ENCODE peak calls at places on chromosomes 1 and 21, in four cellular contexts. S is K562, W is HCT116, B is H1. A is an unnamed sample. For H3K27me3, the result is how much of the 10 kb centered on the place peaks cover.

GRCh38 chr1:231443363-231443762 is 21.3 kb upstream of the EGLN1 start:
- DNase-seq in S (no peak), W (no peak), B (no peak), A (no peak)

GRCh38 chr1:97814804-97815203 is 106.0 kb downstream of the DPYD start:
- DNase-seq in S (no peak), W (no peak), B (no peak), A (no peak)

GRCh38 chr21:28991861-28992525 is 684 bp downstream of the LTN1 start:
- DNase-seq in S (peak), W (no peak), B (no peak), A (no peak)

GRCh38 chr1:62295921-62296451 is 23.2 kb downstream of the KANK4 start:
- DNase-seq in S (no peak), W (no peak), B (no peak), A (no peak)

GRCh38 chr1:113320272-113320671 is 70.0 kb upstream of the MAGI3 start:
- DNase-seq in S (no peak), W (no peak), B (no peak), A (no peak)

GRCh38 chr1:112508242-112509004 is at the start of gene WNT2B:
- DNase-seq in S (peak), W (no peak), B (no peak), A (peak)

GRCh38 chr1:203011582-203011981 is 4.4 kb downstream of the TMEM183A start:
- DNase-seq in S (no peak), W (no peak), B (no peak), A (no peak)

GRCh38 chr1:161192476-161193465 is 6.1 kb downstream of the ADAMTS4 start:
- DNase-seq in S (peak), W (peak), B (no peak), A (peak)

GRCh38 chr1:185412385-185413074 is 95.5 kb upstream of the IVNS1ABP start:
- DNase-seq in S (no peak), W (no peak), B (no peak), A (no peak)

GRCh38 chr1:6303397-6304012 is 42.6 kb upstream of the GPR153 start:
- DNase-seq in S (no peak), W (no peak), B (no peak), A (no peak)

GRCh38 chr1:170545476-170545875 is 13.5 kb downstream of the GORAB start:
- DNase-seq in S (no peak), W (no peak), B (no peak), A (no peak)

GRCh38 chr21:36429672-36430546 is 44.7 kb downstream of the CHAF1B start:
- DNase-seq in S (peak), W (peak), B (peak), A (peak)

GRCh38 chr1:100265562-100265930 is 470 bp upstream of the RTCA start:
- DNase-seq in S (peak), W (peak), B (no peak), A (no peak)

GRCh38 chr1:167797005-167797404 is 75.2 kb downstream of the MPZL1 start:
- DNase-seq in S (no peak), W (no peak), B (no peak), A (no peak)

GRCh38 chr1:205963352-205963751 is 20.1 kb upstream of the SLC26A9 start:
- DNase-seq in S (no peak), W (no peak), B (no peak), A (no peak)

GRCh38 chr1:203453016-203453415 is 22.6 kb upstream of the PRELP start:
- DNase-seq in S (no peak), W (no peak), B (no peak), A (no peak)

GRCh38 chr1:151069103-151069486 is 1.5 kb upstream of the GABPB2 start:
- DNase-seq in S (no peak), W (no peak), B (no peak), A (no peak)

GRCh38 chr1:20964540-20965484 is 177.7 kb upstream of the HP1BP3 start:
- DNase-seq in S (no peak), W (no peak), B (no peak), A (no peak)

GRCh38 chr1:58709540-58709939 is 9.7 kb upstream of the MYSM1 start:
- DNase-seq in S (no peak), W (no peak), B (no peak), A (no peak)

GRCh38 chr1:94101613-94101940 is 19.4 kb downstream of the ABCA4 start:
- DNase-seq in S (no peak), W (no peak), B (no peak), A (peak)

GRCh38 chr21:38679531-38679930 is 126.2 kb upstream of the ETS2 start:
- DNase-seq in S (no peak), W (no peak), B (no peak), A (no peak)

GRCh38 chr1:89310505-89310904 is 37.8 kb upstream of the GBP5 start:
- DNase-seq in S (no peak), W (no peak), B (no peak), A (no peak)

GRCh38 chr21:45870851-45871615 is 110.5 kb upstream of the COL6A1 start:
- DNase-seq in S (no peak), W (no peak), B (no peak), A (no peak)

GRCh38 chr1:162929177-162929576 is 68.2 kb upstream of the CCDC190 start:
- DNase-seq in S (no peak), W (no peak), B (no peak), A (no peak)

GRCh38 chr1:230248876-230249275 is 177.3 kb downstream of the PGBD5 start:
- DNase-seq in S (no peak), W (no peak), B (no peak), A (no peak)

GRCh38 chr1:26391450-26391849 is 18.9 kb upstream of the ZNF683 start:
- DNase-seq in S (peak), W (peak), B (no peak), A (peak)

GRCh38 chr1:34460193-34460592 is 283.5 kb downstream of the C1orf94 start:
- DNase-seq in S (peak), W (peak), B (peak), A (peak)

GRCh38 chr1:53392460-53392859 is 64.6 kb upstream of the LRP8 start:
- DNase-seq in S (no peak), W (no peak), B (no peak), A (no peak)

GRCh38 chr1:154812911-154813816 is 56.9 kb downstream of the KCNN3 start:
- DNase-seq in S (peak), W (no peak), B (no peak), A (no peak)

GRCh38 chr1:181099152-181100014 is 10.9 kb downstream of the IER5 start:
- DNase-seq in S (no peak), W (no peak), B (no peak), A (no peak)

GRCh38 chr1:19643602-19644419 is at the start of gene NBL1:
- DNase-seq in S (peak), W (no peak), B (no peak), A (peak)

DNA sequence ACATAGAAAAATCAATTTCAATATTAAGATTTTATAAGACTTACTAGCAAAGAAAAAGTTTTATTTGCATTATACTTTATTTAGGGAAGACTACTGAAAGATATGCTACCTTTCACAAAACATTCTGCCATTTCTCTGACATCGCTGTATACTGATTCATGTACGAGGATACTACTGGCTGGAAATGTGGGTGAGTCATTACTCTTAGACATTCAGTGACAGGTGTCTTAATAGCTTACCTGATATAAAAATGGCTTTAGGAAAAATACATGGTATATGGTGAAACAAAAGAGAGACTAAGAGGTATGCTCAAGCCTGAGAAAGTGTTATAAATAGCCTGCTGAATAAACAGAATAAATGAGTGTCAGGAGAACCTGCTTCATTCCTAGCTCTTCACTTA is 73.0 kb upstream of the EXO1 start:
- DNase-seq in S (no peak), W (no peak), B (no peak), A (no peak)
- TF ChIP-seq POLR2AphosphoS5 in S (no peak), W (no peak), B (no peak), A (no peak)

DNA sequence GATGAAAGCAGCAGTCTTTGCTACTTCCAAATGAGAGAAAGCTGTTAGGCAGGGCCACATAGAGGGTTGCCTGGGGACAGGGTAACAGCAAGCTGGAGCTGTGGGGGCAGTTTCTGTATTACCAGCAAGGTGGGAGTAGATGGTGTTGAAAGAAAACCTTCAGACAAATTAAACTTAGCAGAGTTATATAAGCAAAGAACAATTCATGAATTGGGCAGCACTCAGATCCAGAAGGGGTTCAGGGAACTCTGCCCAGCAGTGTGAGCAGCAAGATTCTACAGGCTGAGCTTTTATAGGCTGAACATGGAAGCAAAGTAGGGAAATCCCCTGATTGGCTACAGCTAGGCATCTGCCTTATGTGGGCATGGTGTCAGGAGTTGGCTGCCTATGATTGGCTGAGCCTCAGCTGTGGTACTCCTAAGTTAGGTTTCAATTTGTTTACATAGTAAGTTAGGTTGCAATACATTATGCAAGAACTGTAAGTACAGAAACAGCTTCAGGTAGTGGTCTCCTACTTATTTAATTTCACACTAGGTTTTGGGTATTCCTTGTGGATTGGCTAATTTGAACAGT is 64.1 kb upstream of the TMPRSS2 start:
- DNase-seq in S (no peak), W (peak), B (no peak), A (no peak)
- H3K27me3 ChIP-seq in S (under half), W (under half), B (under half), A (under half)

DNA sequence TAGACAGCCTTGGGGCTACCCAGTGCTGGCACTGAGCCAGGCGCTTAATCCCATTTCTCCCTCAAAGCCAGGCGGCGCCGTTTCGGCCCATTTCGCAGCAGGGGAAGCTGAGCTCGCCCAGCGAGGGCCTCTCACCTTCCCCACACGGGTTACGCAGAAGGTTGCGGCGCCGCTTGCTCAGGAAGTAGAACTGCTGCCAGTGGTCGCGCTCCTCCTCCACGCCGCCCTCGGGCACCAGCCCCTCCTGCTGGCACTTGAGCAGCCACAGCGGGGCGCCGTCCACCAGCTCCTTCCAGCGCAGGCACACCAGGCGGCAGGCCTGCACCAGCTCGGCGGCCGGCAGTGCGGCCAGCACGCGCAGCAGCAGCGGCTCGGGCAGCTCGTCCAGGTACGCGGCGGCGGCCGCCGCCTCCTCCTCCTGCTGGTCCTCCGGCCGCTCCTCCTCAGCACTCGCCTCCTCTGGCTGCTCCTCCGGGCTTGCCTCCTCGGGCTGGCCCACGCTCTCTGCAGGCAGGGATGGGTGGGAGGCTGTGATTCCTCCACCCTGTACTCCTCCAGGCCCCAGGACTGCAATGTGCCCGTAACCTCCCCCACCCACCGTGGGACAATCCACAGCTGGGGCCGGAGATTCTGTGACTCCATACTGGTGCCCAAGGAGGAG is 3.8 kb downstream of the FBXO2 start:
- DNase-seq in S (peak), W (peak), B (no peak), A (peak)
- TF ChIP-seq JUND in S (no peak), W (no peak), B (no peak), A (no peak)

GRCh38 chr1:41952208-41952607 is 33.5 kb upstream of the HIVEP3 start:
- DNase-seq in S (no peak), W (no peak), B (no peak), A (no peak)

GRCh38 chr1:41953291-41953690 is 34.6 kb upstream of the HIVEP3 start:
- DNase-seq in S (no peak), W (no peak), B (no peak), A (no peak)

GRCh38 chr1:41955461-41956159 is 36.9 kb upstream of the HIVEP3 start:
- DNase-seq in S (no peak), W (peak), B (peak), A (no peak)

GRCh38 chr1:41957568-41957967 is 38.8 kb upstream of the HIVEP3 start:
- DNase-seq in S (no peak), W (no peak), B (no peak), A (no peak)

GRCh38 chr1:41954533-41954944 is 35.8 kb upstream of the HIVEP3 start:
- DNase-seq in S (no peak), W (peak), B (peak), A (no peak)
- TF ChIP-seq POLR2AphosphoS5 in S (no peak), W (peak), B (no peak), A (peak)

A was measured in SK-N-SH.